ENCODE peak calls at places on chromosomes 4 and X, in six cellular contexts. G is ACHN, K is fibroblast of lung, V is fibroblast of the aortic adventitia, F is HT-29, R is astrocyte of the cerebellum. P is an unnamed sample.

GRCh38 chr4:4488405-4489404 is 53.1 kb downstream of the STX18 start:
- DNase-seq in K (peak), F (peak), V (peak), R (peak), G (peak), P (peak)

GRCh38 chr4:25694466-25694865 is 38.8 kb downstream of the SLC34A2 start:
- DNase-seq in K (no peak), R (no peak), G (peak), F (no peak), V (peak), P (no peak)

GRCh38 chr4:35138449-35138848 is 1105.9 kb downstream of the ARAP2 start:
- DNase-seq in G (no peak), V (no peak), K (no peak), F (no peak), R (no peak), P (no peak)

GRCh38 chr4:182189107-182189878 is 53.9 kb upstream of the TENM3 start:
- DNase-seq in G (no peak), V (peak), K (peak), R (peak), F (no peak), P (no peak)

GRCh38 chrX:68912113-68912980 is 83.5 kb downstream of the EFNB1 start:
- DNase-seq in F (no peak), R (no peak), G (no peak), V (no peak), K (peak), P (no peak)

GRCh38 chr4:149031399-149031798 is 589.2 kb upstream of the NR3C2 start:
- DNase-seq in K (peak), G (peak), V (peak), F (peak), R (peak), P (peak)

GRCh38 chr4:21948347-21949072 is at the start of gene KCNIP4:
- DNase-seq in K (peak), R (no peak), G (peak), F (no peak), V (peak), P (no peak)

GRCh38 chr4:92825186-92825715 is 521.5 kb downstream of the GRID2 start:
- DNase-seq in F (peak), K (no peak), G (no peak), V (no peak), R (no peak), P (no peak)

GRCh38 chr4:55906999-55907398 is 41.7 kb upstream of the CEP135 start:
- DNase-seq in F (no peak), R (no peak), G (no peak), K (no peak), V (peak), P (no peak)

P was measured in Ammon's horn.